ENCODE peak calls at places on chromosomes 7 and 10, in ten cellular contexts. G is stimulated activated naive CD4-positive, alpha-beta T cell; L is nucleus accumbens; S is stimulated activated CD4-positive, alpha-beta T cell treated with anti-CD3 and anti-CD28 coated beads, Interleukin-1b, Interleukin-23, amount 100 ng/mL, for 1 hour; W is activated CD4-positive, alpha-beta T cell treated with anti-CD3 and anti-CD28 coated beads, Interleukin-2, amount 10 ng/mL, durations not matched to agents 7 days and 5 days; X is NCI-H1105; M is A172; P is heart left ventricle; K is suprapubic skin; A is fibroblast of pulmonary artery. I is an unnamed sample.

GRCh38 chr7:132347129-132347528 is 229.1 kb downstream of the PLXNA4 start:
- DNase-seq in P (no peak), K (no peak), S (no peak), L (no peak), M (no peak), G (no peak), A (no peak), W (no peak), X (no peak), I (no peak)

GRCh38 chr7:81447351-81447952 is 322.4 kb downstream of the HGF start:
- DNase-seq in L (no peak), A (peak), P (no peak), G (no peak), M (peak), X (peak), W (no peak), K (no peak), S (no peak), I (no peak)

GRCh38 chr10:133378251-133379096 is 588 bp upstream of the PAOX start:
- DNase-seq in M (peak), K (no peak), X (peak), S (no peak), G (peak), W (peak), A (peak), L (peak), P (peak), I (peak)

GRCh38 chr10:14008648-14009072 is 322.1 kb downstream of the FRMD4A start:
- DNase-seq in X (no peak), A (no peak), S (no peak), M (no peak), L (no peak), P (no peak), K (no peak), G (no peak), W (no peak), I (no peak)

GRCh38 chr10:86632951-86633350 is 21.4 kb upstream of the OPN4 start:
- DNase-seq in K (no peak), W (no peak), X (no peak), L (no peak), M (no peak), P (no peak), A (no peak), S (no peak), G (no peak), I (no peak)

GRCh38 chr10:80197972-80198591 is 7.3 kb downstream of the ANXA11 start:
- DNase-seq in W (no peak), S (no peak), M (no peak), A (no peak), P (peak), X (no peak), L (no peak), K (no peak), G (no peak), I (no peak)

GRCh38 chr10:63760034-63760707 is 239.0 kb downstream of the REEP3 start:
- DNase-seq in M (no peak), P (no peak), S (no peak), A (no peak), L (no peak), W (no peak), K (no peak), G (no peak), X (no peak), I (no peak)

GRCh38 chr10:68043030-68043429 is 32.1 kb downstream of the HERC4 start:
- DNase-seq in M (no peak), A (no peak), P (no peak), S (no peak), X (no peak), G (no peak), L (no peak), W (no peak), K (no peak), I (no peak)

GRCh38 chr7:131547589-131547988 is 8.8 kb downstream of the PODXL start:
- DNase-seq in G (no peak), S (no peak), L (no peak), M (no peak), P (no peak), A (no peak), W (no peak), X (no peak), K (no peak), I (no peak)

GRCh38 chr10:94035982-94036663 is 42.4 kb downstream of the PLCE1 start:
- DNase-seq in G (no peak), L (no peak), W (no peak), M (no peak), K (no peak), X (no peak), S (no peak), A (no peak), P (no peak), I (no peak)

GRCh38 chr7:7148799-7149481 is 33.4 kb upstream of the C1GALT1 start:
- DNase-seq in M (no peak), G (no peak), W (no peak), L (no peak), X (no peak), K (no peak), P (no peak), S (no peak), A (peak), I (no peak)

GRCh38 chr10:124999433-125000365 is 57.8 kb downstream of the ZRANB1 start:
- DNase-seq in M (no peak), L (no peak), W (no peak), A (peak), X (no peak), K (peak), S (no peak), P (peak), G (no peak), I (peak)

GRCh38 chr10:97821308-97822038 is 28.2 kb upstream of the GOLGA7B start:
- DNase-seq in P (no peak), A (no peak), X (no peak), S (no peak), L (no peak), M (peak), G (no peak), K (no peak), W (no peak), I (no peak)

GRCh38 chr7:2751086-2751485 is 63.1 kb downstream of the AMZ1 start:
- DNase-seq in P (no peak), S (no peak), X (no peak), A (no peak), K (no peak), L (no peak), W (no peak), G (no peak), M (no peak), I (no peak)

GRCh38 chr7:108805808-108806397 is 236.2 kb downstream of the DNAJB9 start:
- DNase-seq in L (no peak), G (no peak), X (no peak), P (no peak), A (peak), M (peak), W (no peak), S (no peak), K (no peak), I (no peak)

GRCh38 chr7:26638140-26638539 is 226.2 kb downstream of the SKAP2 start:
- DNase-seq in S (no peak), A (no peak), W (no peak), P (no peak), G (no peak), L (no peak), X (no peak), M (no peak), K (no peak), I (no peak)

GRCh38 chr7:40268836-40269235 is 134.0 kb downstream of the SUGCT start:
- DNase-seq in P (no peak), X (no peak), G (no peak), L (no peak), M (no peak), S (no peak), K (no peak), W (no peak), A (no peak), I (no peak)

GRCh38 chr7:154519229-154519628 is 467.0 kb downstream of the DPP6 start:
- DNase-seq in A (no peak), P (no peak), X (no peak), M (no peak), G (no peak), W (no peak), S (no peak), L (no peak), K (no peak), I (no peak)

GRCh38 chr7:82678259-82678658 is 234.7 kb upstream of the CACNA2D1 start:
- DNase-seq in M (no peak), S (no peak), W (no peak), X (no peak), A (no peak), P (no peak), K (no peak), L (no peak), G (no peak), I (no peak)

GRCh38 chr10:110522365-110522988 is 24.8 kb downstream of the DUSP5 start:
- DNase-seq in A (peak), G (no peak), W (peak), P (no peak), K (no peak), L (no peak), X (no peak), M (peak), S (no peak), I (no peak)

GRCh38 chr7:37782166-37782565 is 66.2 kb upstream of the NME8 start:
- DNase-seq in M (no peak), K (no peak), G (no peak), W (no peak), A (no peak), L (no peak), P (no peak), X (no peak), S (no peak), I (no peak)

GRCh38 chr10:15163261-15163864 is 5.1 kb downstream of the NMT2 start:
- DNase-seq in M (no peak), X (no peak), G (no peak), S (no peak), A (no peak), L (no peak), W (no peak), K (no peak), P (no peak), I (no peak)

GRCh38 chr10:1243486-1244182 is 187.4 kb downstream of the WDR37 start:
- DNase-seq in M (no peak), L (no peak), X (no peak), G (no peak), P (no peak), K (no peak), S (no peak), W (no peak), A (no peak), I (no peak)

GRCh38 chr10:104642311-104643022 is 1.4 kb downstream of the SORCS3 start:
- DNase-seq in W (peak), X (peak), A (no peak), P (no peak), K (no peak), M (no peak), G (no peak), S (no peak), L (peak), I (peak)

GRCh38 chr7:139108256-139109187 is 998 bp downstream of the ZC3HAV1 start:
- DNase-seq in G (no peak), S (no peak), M (no peak), A (peak), P (peak), L (peak), W (no peak), X (peak), K (peak), I (peak)

GRCh38 chr10:128268015-128268722 is 141.9 kb upstream of the MKI67 start:
- DNase-seq in S (no peak), G (no peak), L (peak), M (peak), W (no peak), P (no peak), A (peak), X (peak), K (no peak), I (peak)

GRCh38 chr10:59360605-59361515 is 1.5 kb downstream of the FAM13C start:
- DNase-seq in K (no peak), M (peak), L (no peak), G (no peak), P (no peak), X (no peak), A (peak), S (no peak), W (no peak), I (no peak)

GRCh38 chr7:95723583-95724180 is 48.7 kb upstream of the DYNC1I1 start:
- DNase-seq in S (no peak), M (peak), X (peak), G (no peak), K (no peak), A (peak), W (no peak), L (no peak), P (no peak), I (no peak)

GRCh38 chr7:150502519-150502918 is 12.2 kb upstream of the GIMAP7 start:
- DNase-seq in A (no peak), W (peak), S (no peak), K (no peak), G (no peak), X (no peak), L (no peak), P (no peak), M (no peak), I (no peak)

GRCh38 chr10:99365761-99366160 is 36.6 kb downstream of the CNNM1 start:
- DNase-seq in L (no peak), A (no peak), K (no peak), S (no peak), G (no peak), X (no peak), P (no peak), W (no peak), M (no peak), I (no peak)

GRCh38 chr7:92973964-92974363 is 137.6 kb upstream of the CDK6 start:
- DNase-seq in L (no peak), K (no peak), X (no peak), A (no peak), S (no peak), G (no peak), W (no peak), P (no peak), M (peak), I (no peak)

GRCh38 chr10:71138126-71138860 is 74.1 kb upstream of the UNC5B start:
- DNase-seq in X (peak), M (no peak), K (no peak), W (no peak), A (no peak), S (no peak), G (no peak), L (no peak), P (no peak), I (no peak)

GRCh38 chr7:78175330-78175729 is 376.8 kb downstream of the PHTF2 start:
- DNase-seq in S (no peak), L (no peak), G (no peak), W (no peak), M (no peak), P (no peak), K (no peak), X (no peak), A (no peak), I (no peak)

GRCh38 chr10:118571123-118571522 is 24.3 kb downstream of the PRLHR start:
- DNase-seq in P (no peak), A (peak), S (no peak), X (no peak), K (no peak), G (no peak), M (no peak), L (no peak), W (no peak), I (peak)

GRCh38 chr7:45662540-45663166 is 88.5 kb downstream of the ADCY1 start:
- DNase-seq in G (no peak), L (no peak), X (no peak), W (no peak), A (no peak), S (no peak), P (peak), M (no peak), K (peak), I (peak)

GRCh38 chr7:102916426-102916825 is 3.6 kb downstream of the LRRC17 start:
- DNase-seq in W (no peak), X (no peak), P (no peak), S (no peak), G (no peak), A (peak), M (peak), K (no peak), L (no peak), I (no peak)

GRCh38 chr10:74177140-74177677 is 26.2 kb downstream of the ADK start:
- DNase-seq in P (no peak), M (peak), S (peak), X (no peak), K (no peak), G (no peak), W (peak), A (no peak), L (peak), I (peak)

GRCh38 chr7:152344253-152344652 is 91.5 kb downstream of the KMT2C start:
- DNase-seq in M (no peak), K (no peak), X (no peak), A (no peak), L (no peak), W (no peak), P (no peak), S (no peak), G (no peak), I (no peak)

GRCh38 chr7:151051108-151051507 is 2.8 kb downstream of the ASIC3 start:
- DNase-seq in X (no peak), M (no peak), L (peak), S (no peak), G (peak), A (peak), P (peak), W (peak), K (no peak), I (no peak)